ENCODE peak calls at places on chromosome 5, in six cellular contexts. One of them, this sample, is unnamed.
A peak's percentile ranks its signal among the peaks of the same experiment; 100 is the strongest.

GRCh38 chr5:122056913-122057312 is 21.1 kb downstream of the LOX start:
- DNase-seq in PC-9: no peak
- DNase-seq in GM12878: no peak
- DNase-seq in AG04450: no peak
- DNase-seq in right cardiac atrium: no peak
- DNase-seq in MM.1S: no peak
- DNase-seq in this sample: no peak

GRCh38 chr5:145976431-145977155 is 40.2 kb downstream of the SH3RF2 start:
- DNase-seq in PC-9: no peak
- DNase-seq in GM12878: no peak
- DNase-seq in AG04450: no peak
- DNase-seq in right cardiac atrium: no peak
- DNase-seq in MM.1S: peak; percentile 69
- DNase-seq in this sample: no peak

GRCh38 chr5:103411721-103412120 is 150.9 kb downstream of the NUDT12 start:
- DNase-seq in PC-9: no peak
- DNase-seq in GM12878: no peak
- DNase-seq in AG04450: no peak
- DNase-seq in right cardiac atrium: no peak
- DNase-seq in MM.1S: no peak
- DNase-seq in this sample: no peak

GRCh38 chr5:35333366-35333765 is 103.1 kb upstream of the PRLR start:
- DNase-seq in PC-9: no peak
- DNase-seq in GM12878: no peak
- DNase-seq in AG04450: no peak
- DNase-seq in right cardiac atrium: no peak
- DNase-seq in MM.1S: no peak
- DNase-seq in this sample: no peak

GRCh38 chr5:92552206-92553160 is 1028.5 kb downstream of the NR2F1-AS1 start:
- DNase-seq in PC-9: no peak
- DNase-seq in GM12878: no peak
- DNase-seq in AG04450: peak; percentile 92
- DNase-seq in right cardiac atrium: no peak
- DNase-seq in MM.1S: no peak
- DNase-seq in this sample: peak; percentile 97

GRCh38 chr5:60540855-60541805 is 158.8 kb downstream of the DEPDC1B start:
- DNase-seq in PC-9: no peak
- DNase-seq in GM12878: peak; percentile 90
- DNase-seq in AG04450: no peak
- DNase-seq in right cardiac atrium: no peak
- DNase-seq in MM.1S: no peak
- DNase-seq in this sample: peak; percentile 78

GRCh38 chr5:122515709-122516431 is 203.8 kb downstream of the SNCAIP start:
- DNase-seq in PC-9: peak; percentile 32
- DNase-seq in GM12878: no peak
- DNase-seq in AG04450: peak; percentile 57
- DNase-seq in right cardiac atrium: peak; percentile 25
- DNase-seq in MM.1S: peak; percentile 28
- DNase-seq in this sample: peak; percentile 38

GRCh38 chr5:53211799-53212198 is 102.2 kb upstream of the MOCS2 start:
- DNase-seq in PC-9: no peak
- DNase-seq in GM12878: no peak
- DNase-seq in AG04450: no peak
- DNase-seq in right cardiac atrium: no peak
- DNase-seq in MM.1S: no peak
- DNase-seq in this sample: peak; percentile 44

GRCh38 chr5:76874088-76874581 is 24.3 kb downstream of the S100Z start:
- DNase-seq in PC-9: no peak
- DNase-seq in GM12878: peak; percentile 39
- DNase-seq in AG04450: no peak
- DNase-seq in right cardiac atrium: no peak
- DNase-seq in MM.1S: peak; percentile 90
- DNase-seq in this sample: no peak

GRCh38 chr5:64164166-64164565 is 1.5 kb upstream of the RNF180 start:
- DNase-seq in PC-9: no peak
- DNase-seq in GM12878: no peak
- DNase-seq in AG04450: no peak
- DNase-seq in right cardiac atrium: no peak
- DNase-seq in MM.1S: no peak
- DNase-seq in this sample: no peak

GRCh38 chr5:111756701-111757581 is at the start of gene NREP:
- DNase-seq in PC-9: peak; percentile 31
- DNase-seq in GM12878: peak; percentile 57
- DNase-seq in AG04450: peak; percentile 89
- DNase-seq in right cardiac atrium: peak; percentile 94
- DNase-seq in MM.1S: peak; percentile 95
- DNase-seq in this sample: peak; percentile 88

GRCh38 chr5:34684281-34684979 is 28.3 kb downstream of the RAI14 start:
- DNase-seq in PC-9: peak; percentile 85
- DNase-seq in GM12878: no peak
- DNase-seq in AG04450: no peak
- DNase-seq in right cardiac atrium: no peak
- DNase-seq in MM.1S: no peak
- DNase-seq in this sample: no peak

GRCh38 chr5:103234239-103234975 is 24.2 kb upstream of the MACIR start:
- DNase-seq in PC-9: no peak
- DNase-seq in GM12878: no peak
- DNase-seq in AG04450: no peak
- DNase-seq in right cardiac atrium: no peak
- DNase-seq in MM.1S: no peak
- DNase-seq in this sample: no peak

GRCh38 chr5:54882841-54883240 is 102.6 kb downstream of the ESM1 start:
- DNase-seq in PC-9: no peak
- DNase-seq in GM12878: no peak
- DNase-seq in AG04450: no peak
- DNase-seq in right cardiac atrium: no peak
- DNase-seq in MM.1S: no peak
- DNase-seq in this sample: no peak

GRCh38 chr5:174087783-174088182 is 42.3 kb downstream of the NSG2 start:
- DNase-seq in PC-9: no peak
- DNase-seq in GM12878: no peak
- DNase-seq in AG04450: no peak
- DNase-seq in right cardiac atrium: no peak
- DNase-seq in MM.1S: no peak
- DNase-seq in this sample: no peak

GRCh38 chr5:76669245-76669644 is 46.0 kb upstream of the F2RL2 start:
- DNase-seq in PC-9: no peak
- DNase-seq in GM12878: no peak
- DNase-seq in AG04450: no peak
- DNase-seq in right cardiac atrium: no peak
- DNase-seq in MM.1S: no peak
- DNase-seq in this sample: no peak

GRCh38 chr5:97231025-97231636 is 48.1 kb upstream of the RIOK2 start:
- DNase-seq in PC-9: no peak
- DNase-seq in GM12878: peak; percentile 20
- DNase-seq in AG04450: peak; percentile 50
- DNase-seq in right cardiac atrium: no peak
- DNase-seq in MM.1S: peak; percentile 74
- DNase-seq in this sample: peak; percentile 52

GRCh38 chr5:72516916-72517315 is 9.7 kb upstream of the ZNF366 start:
- DNase-seq in PC-9: no peak
- DNase-seq in GM12878: no peak
- DNase-seq in AG04450: no peak
- DNase-seq in right cardiac atrium: no peak
- DNase-seq in MM.1S: no peak
- DNase-seq in this sample: no peak

GRCh38 chr5:146447734-146448380 is 724 bp downstream of the TCERG1 start:
- DNase-seq in PC-9: peak; percentile 30
- DNase-seq in GM12878: no peak
- DNase-seq in AG04450: no peak
- DNase-seq in right cardiac atrium: no peak
- DNase-seq in MM.1S: peak; percentile 63
- DNase-seq in this sample: no peak

GRCh38 chr5:136021016-136021405 is 7.8 kb upstream of the TGFBI start:
- DNase-seq in PC-9: no peak
- DNase-seq in GM12878: no peak
- DNase-seq in AG04450: no peak
- DNase-seq in right cardiac atrium: no peak
- DNase-seq in MM.1S: no peak
- DNase-seq in this sample: peak; percentile 50

GRCh38 chr5:16025681-16026080 is 153.9 kb downstream of the MARCHF11 start:
- DNase-seq in PC-9: no peak
- DNase-seq in GM12878: no peak
- DNase-seq in AG04450: no peak
- DNase-seq in right cardiac atrium: no peak
- DNase-seq in MM.1S: no peak
- DNase-seq in this sample: no peak

GRCh38 chr5:167814828-167815227 is 476.6 kb upstream of the WWC1 start:
- DNase-seq in PC-9: peak; percentile 2
- DNase-seq in GM12878: no peak
- DNase-seq in AG04450: peak; percentile 50
- DNase-seq in right cardiac atrium: no peak
- DNase-seq in MM.1S: no peak
- DNase-seq in this sample: peak; percentile 97

GRCh38 chr5:15943487-15943886 is 236.1 kb downstream of the MARCHF11 start:
- DNase-seq in PC-9: no peak
- DNase-seq in GM12878: no peak
- DNase-seq in AG04450: no peak
- DNase-seq in right cardiac atrium: no peak
- DNase-seq in MM.1S: no peak
- DNase-seq in this sample: no peak

DNA sequence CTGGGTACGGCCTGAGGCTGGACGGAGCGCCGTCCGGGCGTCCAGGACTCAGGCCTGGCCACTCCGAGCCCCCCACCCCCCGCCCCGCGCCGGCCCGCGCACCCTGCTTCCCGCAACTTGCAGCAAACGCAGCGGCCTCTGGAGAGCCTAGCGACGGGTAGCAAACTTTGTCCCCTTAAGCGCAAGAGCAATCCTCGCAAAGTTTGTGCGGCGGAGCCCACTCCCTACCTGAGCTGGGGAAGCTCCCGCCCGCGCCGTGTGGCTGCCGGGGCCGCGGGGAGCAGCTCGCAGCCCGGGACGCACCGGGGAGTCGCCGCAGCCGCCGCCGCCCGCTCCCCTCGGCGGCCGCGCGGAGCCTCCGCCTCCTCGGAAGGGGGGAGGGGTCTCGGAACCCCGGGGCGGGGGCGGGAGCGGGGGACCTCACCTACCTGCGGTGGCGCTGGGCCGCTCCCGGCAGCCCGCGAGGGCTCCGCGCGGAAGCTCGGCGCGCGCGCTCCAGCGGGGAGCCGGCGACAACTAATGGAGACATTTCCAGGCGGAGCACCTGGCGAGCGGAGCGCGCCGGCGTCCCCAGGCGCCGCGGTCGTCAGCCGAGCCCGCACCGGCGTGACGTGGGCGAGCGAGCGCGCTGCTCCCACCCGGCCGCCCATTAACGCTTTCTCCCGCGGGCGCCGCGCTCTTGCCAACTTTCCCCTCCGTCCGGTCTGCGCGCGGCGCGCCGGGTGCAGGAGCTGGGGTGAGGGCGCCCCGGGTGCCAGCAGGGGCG is 4.1 kb upstream of the IRX4 start:
- DNase-seq in PC-9: no peak
- DNase-seq in GM12878: no peak
- DNase-seq in AG04450: no peak
- DNase-seq in right cardiac atrium: no peak
- DNase-seq in MM.1S: no peak
- DNase-seq in this sample: no peak
- H3K4me3 ChIP-seq in PC-9: no peak overlapping the region
- H3K4me3 ChIP-seq in GM12878: no peak overlapping the region
- H3K4me3 ChIP-seq in AG04450: no peak overlapping the region
- H3K4me3 ChIP-seq in right cardiac atrium: peak overlapping the region; percentile 8
- H3K4me3 ChIP-seq in MM.1S: no peak overlapping the region
- H3K4me3 ChIP-seq in this sample: no peak overlapping the region

GRCh38 chr5:178165585-178165984 is 11.9 kb upstream of the NHP2 start:
- DNase-seq in PC-9: no peak
- DNase-seq in GM12878: no peak
- DNase-seq in AG04450: no peak
- DNase-seq in right cardiac atrium: no peak
- DNase-seq in MM.1S: no peak
- DNase-seq in this sample: no peak

GRCh38 chr5:178160176-178160575 is 6.5 kb upstream of the NHP2 start:
- DNase-seq in PC-9: no peak
- DNase-seq in GM12878: no peak
- DNase-seq in AG04450: no peak
- DNase-seq in right cardiac atrium: no peak
- DNase-seq in MM.1S: no peak
- DNase-seq in this sample: no peak

GRCh38 chr5:178162481-178162880 is 8.8 kb upstream of the NHP2 start:
- DNase-seq in PC-9: no peak
- DNase-seq in GM12878: no peak
- DNase-seq in AG04450: no peak
- DNase-seq in right cardiac atrium: no peak
- DNase-seq in MM.1S: no peak
- DNase-seq in this sample: no peak

DNA sequence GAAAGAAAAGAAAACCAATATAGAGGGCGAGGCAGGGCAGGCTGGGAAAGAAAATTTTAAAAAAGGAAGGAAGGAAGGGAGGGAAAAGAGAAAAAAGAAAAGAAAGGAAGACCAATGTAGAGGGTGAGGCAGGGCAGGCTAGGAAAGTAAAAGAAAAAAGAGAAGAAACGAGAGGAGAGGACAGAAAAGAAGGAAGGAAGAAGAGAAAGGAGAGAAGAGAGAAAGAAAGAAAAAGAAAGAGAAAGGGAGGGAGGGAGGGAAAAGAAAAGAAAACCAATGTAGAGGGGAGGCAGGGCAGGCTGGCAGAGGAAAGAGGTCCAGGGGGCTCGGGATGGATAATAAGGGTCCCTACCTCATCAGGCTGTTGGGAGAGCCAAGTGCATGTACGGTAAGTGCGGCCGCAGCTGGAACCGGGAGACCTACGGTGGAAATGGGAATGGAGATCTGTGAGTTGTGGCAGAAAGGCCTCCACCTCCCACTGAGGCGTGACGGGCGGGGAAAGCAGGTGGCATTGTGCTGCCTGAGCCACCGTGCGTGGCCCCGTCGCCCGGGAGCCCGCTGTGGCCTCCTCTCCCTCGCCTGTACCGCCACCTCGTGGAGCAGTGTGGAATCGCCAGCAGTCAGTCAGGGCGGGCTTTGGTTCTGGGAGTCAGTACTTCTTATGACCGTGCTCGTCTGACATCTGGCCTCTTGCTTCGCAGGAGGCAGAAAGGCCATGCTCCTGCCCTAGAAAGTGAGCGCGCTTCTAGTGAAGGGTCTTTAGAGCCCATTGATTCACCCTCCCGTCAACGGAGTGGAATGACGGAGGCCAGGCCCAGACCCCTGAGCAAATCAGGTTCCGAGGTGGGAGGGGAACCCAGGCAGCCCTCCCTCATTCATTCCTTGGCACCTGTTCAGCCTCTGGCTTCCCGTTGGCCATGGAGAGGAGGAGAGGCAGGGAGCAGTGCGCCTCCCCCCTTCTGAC is 10.4 kb upstream of the NHP2 start:
- DNase-seq in PC-9: peak; percentile 89
- DNase-seq in GM12878: peak; percentile 34
- DNase-seq in AG04450: no peak
- DNase-seq in right cardiac atrium: peak; percentile 79
- DNase-seq in MM.1S: peak; percentile 84
- DNase-seq in this sample: no peak
- H3K4me3 ChIP-seq in PC-9: no peak overlapping the region
- H3K4me3 ChIP-seq in GM12878: no peak overlapping the region
- H3K4me3 ChIP-seq in AG04450: peak overlapping the region; percentile 42
- H3K4me3 ChIP-seq in right cardiac atrium: no peak overlapping the region
- H3K4me3 ChIP-seq in MM.1S: peak overlapping the region; percentile 46
- H3K4me3 ChIP-seq in this sample: peak overlapping the region; percentile 21

GRCh38 chr5:140347382-140347781 is 979 bp upstream of the HBEGF start:
- DNase-seq in PC-9: no peak
- DNase-seq in GM12878: no peak
- DNase-seq in AG04450: no peak
- DNase-seq in right cardiac atrium: no peak
- DNase-seq in MM.1S: no peak
- DNase-seq in this sample: no peak
- H3K4me3 ChIP-seq in PC-9: peak overlapping the region; percentile 94
- H3K4me3 ChIP-seq in GM12878: peak overlapping the region; percentile 66
- H3K4me3 ChIP-seq in AG04450: no peak overlapping the region
- H3K4me3 ChIP-seq in right cardiac atrium: no peak overlapping the region
- H3K4me3 ChIP-seq in MM.1S: peak overlapping the region; percentile 58
- H3K4me3 ChIP-seq in this sample: no peak overlapping the region

GRCh38 chr5:172788771-172789686 is 18.0 kb upstream of the DUSP1 start:
- DNase-seq in PC-9: no peak
- DNase-seq in GM12878: no peak
- DNase-seq in AG04450: no peak
- DNase-seq in right cardiac atrium: no peak
- DNase-seq in MM.1S: no peak
- DNase-seq in this sample: no peak
- H3K4me3 ChIP-seq in PC-9: no peak overlapping the region
- H3K4me3 ChIP-seq in GM12878: no peak overlapping the region
- H3K4me3 ChIP-seq in AG04450: no peak overlapping the region
- H3K4me3 ChIP-seq in right cardiac atrium: no peak overlapping the region
- H3K4me3 ChIP-seq in MM.1S: no peak overlapping the region
- H3K4me3 ChIP-seq in this sample: no peak overlapping the region